ENCODE peak calls at places on chromosomes 12 and 14, in seven cellular contexts. K is GDM1; Y is activated T-cell treated with anti-CD3 and anti-CD28 coated beads, Interleukin-2, amount 50 U/mL, for 4 hours; A is pancreas; C is NCI-H2029 treated with DMSO at 0.1 percent for 48 hours; L is Ammon's horn; M is A172. S is an unnamed sample.

GRCh38 chr14:37143500-37143874 is 28.9 kb downstream of the SLC25A21 start:
- DNase-seq in M (no peak), K (no peak), Y (no peak), A (no peak), C (no peak), L (no peak), S (no peak)

GRCh38 chr12:122099856-122100255 is 21.3 kb downstream of the MLXIP start:
- DNase-seq in L (no peak), K (no peak), Y (no peak), M (no peak), A (no peak), C (no peak), S (no peak)

GRCh38 chr12:10131101-10131632 is 1.2 kb upstream of the CLEC7A start:
- DNase-seq in K (no peak), M (no peak), L (no peak), C (no peak), A (no peak), Y (no peak), S (no peak)

GRCh38 chr12:131572626-131573025 is 138.3 kb upstream of the SFSWAP start:
- DNase-seq in K (no peak), L (no peak), A (no peak), Y (no peak), C (no peak), M (no peak), S (no peak)

GRCh38 chr14:66508846-66509621 is 1.1 kb downstream of the GPHN start:
- DNase-seq in K (no peak), L (peak), C (no peak), A (peak), M (peak), Y (peak), S (peak)

GRCh38 chr14:104687601-104688504 is 1.6 kb upstream of the INF2 start:
- DNase-seq in K (no peak), M (peak), L (no peak), Y (no peak), A (peak), C (no peak), S (peak)

GRCh38 chr12:131677699-131678098 is 33.2 kb upstream of the SFSWAP start:
- DNase-seq in K (no peak), A (no peak), C (no peak), Y (no peak), M (no peak), L (no peak), S (no peak)

GRCh38 chr14:103279129-103280025 is 54.7 kb upstream of the EIF5 start:
- DNase-seq in Y (no peak), M (no peak), A (peak), C (no peak), K (no peak), L (no peak), S (no peak)

GRCh38 chr12:25904442-25904841 is 54.0 kb upstream of the RASSF8 start:
- DNase-seq in M (no peak), L (no peak), A (no peak), K (no peak), C (no peak), Y (no peak), S (no peak)

GRCh38 chr12:45543887-45544286 is 185.6 kb upstream of the ARID2 start:
- DNase-seq in Y (peak), C (peak), K (peak), L (peak), A (no peak), M (peak), S (no peak)

GRCh38 chr14:105088812-105089745 is 23.8 kb upstream of the GPR132 start:
- DNase-seq in M (no peak), K (no peak), C (no peak), Y (no peak), L (no peak), A (peak), S (peak)

GRCh38 chr12:45587877-45588530 is 141.5 kb upstream of the ARID2 start:
- DNase-seq in A (no peak), M (no peak), L (no peak), Y (no peak), K (no peak), C (no peak), S (no peak)

GRCh38 chr14:22887260-22887989 is 4.4 kb downstream of the REM2 start:
- DNase-seq in M (no peak), K (no peak), C (peak), Y (no peak), A (peak), L (no peak), S (no peak)

GRCh38 chr12:119940881-119941280 is 48.2 kb upstream of the BICDL1 start:
- DNase-seq in Y (no peak), A (no peak), M (peak), L (no peak), C (peak), K (no peak), S (no peak)